ENCODE peak calls at places on chromosomes 2 and 18, in six cellular contexts. V is HS-5; C is activated CD4-positive, alpha-beta T cell treated with anti-CD3 and anti-CD28 coated beads for 48 hours; K is activated CD4-positive, CD25-positive, alpha-beta regulatory T cell treated with anti-CD3 and anti-CD28 coated beads, Interleukin-2, amount 50 U/mL, for 72 hours; B is cardiac muscle cell; M is HFFc6. N is an unnamed sample.

GRCh38 chr18:64330161-64330560 is 181.3 kb upstream of the LINC00305 start:
- DNase-seq in C (no peak), K (no peak), B (peak), M (no peak), V (no peak), N (no peak)

GRCh38 chr2:229578052-229578846 is 136.1 kb downstream of the DNER start:
- DNase-seq in K (no peak), M (no peak), B (no peak), V (no peak), C (no peak), N (no peak)

GRCh38 chr2:43948370-43948769 is 47.4 kb downstream of the LRPPRC start:
- DNase-seq in B (no peak), M (no peak), C (no peak), V (no peak), K (no peak), N (no peak)

GRCh38 chr18:37465922-37466321 is 99.7 kb downstream of the CELF4 start:
- DNase-seq in B (peak), C (no peak), M (no peak), K (no peak), V (no peak), N (no peak)

GRCh38 chr2:235669983-235670962 is 176.4 kb downstream of the AGAP1 start:
- DNase-seq in C (no peak), M (peak), V (no peak), K (no peak), B (peak), N (no peak)

GRCh38 chr18:55737781-55738468 is 149.9 kb upstream of the TCF4 start:
- DNase-seq in B (peak), C (no peak), M (no peak), K (no peak), V (no peak), N (no peak)

GRCh38 chr2:45120546-45120945 is 111.3 kb upstream of the SIX2 start:
- DNase-seq in V (no peak), K (no peak), C (no peak), B (no peak), M (peak), N (no peak)

GRCh38 chr2:43133336-43133707 is 93.1 kb downstream of the ZFP36L2 start:
- DNase-seq in K (no peak), M (no peak), C (no peak), B (no peak), V (no peak), N (no peak)

GRCh38 chr2:195092341-195092740 is 564.7 kb upstream of the SLC39A10 start:
- DNase-seq in M (no peak), K (no peak), C (no peak), B (no peak), V (no peak), N (no peak)

GRCh38 chr2:165639504-165639903 is 154.5 kb downstream of the GALNT3 start:
- DNase-seq in M (no peak), C (no peak), B (no peak), V (no peak), K (no peak), N (no peak)

GRCh38 chr2:198311020-198311419 is 506.6 kb downstream of the PLCL1 start:
- DNase-seq in C (no peak), K (no peak), B (no peak), M (no peak), V (no peak), N (no peak)

GRCh38 chr2:216596986-216597509 is 36.2 kb upstream of the IGFBP2 start:
- DNase-seq in M (no peak), V (no peak), B (peak), K (no peak), C (no peak), N (no peak)

GRCh38 chr18:4144201-4144600 is 310.9 kb downstream of the DLGAP1 start:
- DNase-seq in B (no peak), V (no peak), C (no peak), M (no peak), K (no peak), N (no peak)